ENCODE peak calls at places on chromosomes 11 and 22, in ten cellular contexts. G is kidney, Y is AG09309, V is NT2/D1, N is breast epithelium, O is fibroblast of villous mesenchyme, I is astrocyte of the cerebellum, W is HCT116, J is mesendoderm, C is Peyer's patch. L is an unnamed sample.

GRCh38 chr11:720642-721346 is 14.8 kb downstream of the EPS8L2 start:
- DNase-seq in J (peak; percentile 77), C (peak; percentile 77), V (no peak), O (peak; percentile 53), Y (no peak), I (no peak), W (no peak), N (no peak), G (no peak), L (no peak)

GRCh38 chr11:120279490-120279889 is 39.5 kb downstream of the POU2F3 start:
- DNase-seq in N (peak; percentile 63), W (no peak), G (no peak), Y (no peak), C (no peak), I (no peak), O (no peak), V (no peak), J (no peak), L (no peak)

GRCh38 chr11:83044958-83045712 is 26.6 kb downstream of the RAB30 start:
- DNase-seq in G (no peak), O (peak; percentile 87), C (no peak), I (no peak), N (no peak), J (no peak), Y (peak; percentile 46), W (no peak), V (no peak), L (no peak)

GRCh38 chr22:19710020-19710768 is 4.1 kb upstream of the SEPTIN5 start:
- DNase-seq in N (no peak), C (no peak), O (no peak), I (no peak), V (no peak), Y (no peak), G (peak; percentile 62), J (no peak), W (no peak), L (no peak)

GRCh38 chr11:125947419-125948277 is 1.8 kb downstream of the VSIG10L2 start:
- DNase-seq in V (no peak), O (no peak), I (no peak), W (no peak), J (no peak), C (no peak), N (no peak), Y (no peak), G (no peak), L (no peak)

GRCh38 chr11:69716099-69716498 is 12.3 kb upstream of the FGF19 start:
- DNase-seq in Y (no peak), W (no peak), J (no peak), N (no peak), V (no peak), C (no peak), G (no peak), O (no peak), I (no peak), L (no peak)

GRCh38 chr11:34147581-34147980 is 42.2 kb downstream of the NAT10 start:
- DNase-seq in C (no peak), O (no peak), V (no peak), I (no peak), N (peak; percentile 33), W (no peak), G (peak; percentile 17), J (no peak), Y (no peak), L (no peak)

GRCh38 chr22:19787849-19788141 is 27.2 kb downstream of the TBX1 start:
- DNase-seq in J (peak; percentile 11), V (no peak), Y (no peak), C (no peak), N (no peak), I (no peak), W (no peak), G (peak; percentile 50), O (no peak), L (no peak)

GRCh38 chr22:17569971-17570511 is 6.7 kb downstream of the SLC25A18 start:
- DNase-seq in Y (no peak), I (no peak), J (peak; percentile 63), G (peak; percentile 82), O (peak; percentile 38), C (no peak), W (no peak), N (no peak), V (no peak), L (no peak)

GRCh38 chr22:25360891-25361645 is 141.6 kb downstream of the CRYBB2 start:
- DNase-seq in O (no peak), J (no peak), G (peak; percentile 45), I (no peak), C (peak; percentile 39), W (no peak), Y (no peak), V (no peak), N (no peak), L (no peak)

GRCh38 chr22:50699001-50699753 is 26.6 kb downstream of the SHANK3 start:
- DNase-seq in V (no peak), J (no peak), N (no peak), C (peak; percentile 36), I (no peak), W (no peak), G (peak; percentile 48), Y (no peak), O (no peak), L (no peak)

GRCh38 chr22:26615149-26615548 is 2.7 kb downstream of the CRYBB1 start:
- DNase-seq in G (no peak), N (no peak), V (no peak), O (no peak), Y (no peak), J (no peak), C (no peak), I (no peak), W (no peak), L (no peak)

GRCh38 chr11:84234011-84234410 is 947.8 kb upstream of the CCDC90B start:
- DNase-seq in N (no peak), O (no peak), G (no peak), Y (no peak), J (no peak), I (no peak), W (no peak), C (no peak), V (no peak), L (no peak)

GRCh38 chr11:84227970-84228369 is 941.8 kb upstream of the CCDC90B start:
- DNase-seq in C (no peak), W (no peak), J (no peak), O (no peak), I (no peak), G (no peak), Y (no peak), V (no peak), N (no peak), L (no peak)

GRCh38 chr11:84234462-84235202 is 948.5 kb upstream of the CCDC90B start:
- DNase-seq in V (peak; percentile 27), G (no peak), Y (no peak), O (no peak), N (no peak), I (no peak), J (peak; percentile 79), W (no peak), C (no peak), L (no peak)

GRCh38 chr11:84236436-84236835 is 950.3 kb upstream of the CCDC90B start:
- DNase-seq in J (no peak), Y (no peak), O (no peak), N (no peak), V (no peak), G (no peak), C (no peak), W (no peak), I (no peak), L (no peak)

DNA sequence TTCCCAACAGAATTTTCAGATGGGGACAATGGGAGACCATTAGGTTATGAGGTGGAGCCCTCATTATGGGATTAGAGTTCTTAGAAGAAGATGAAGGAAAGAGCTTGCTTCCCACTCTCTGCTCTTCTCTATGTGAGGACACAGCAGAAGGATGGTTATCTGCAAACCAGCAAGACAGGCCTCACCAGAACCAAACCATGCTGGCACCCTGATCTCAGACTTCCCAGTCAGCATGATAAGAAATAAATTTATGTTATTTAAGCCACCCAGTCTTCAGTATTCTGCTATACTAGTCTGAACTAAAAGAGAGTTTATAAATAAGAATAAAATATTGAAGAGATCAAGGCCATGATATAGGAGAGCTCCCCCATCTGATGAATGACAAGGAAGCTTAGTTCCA is 946.3 kb upstream of the CCDC90B start:
- DNase-seq in G (no peak), N (no peak), W (no peak), V (no peak), I (no peak), O (no peak), C (no peak), J (no peak), Y (no peak), L (no peak)
- H3K4me3 ChIP-seq in G (no peak overlapping the region), N (no peak overlapping the region), W (no peak overlapping the region), V (no peak overlapping the region), I (no peak overlapping the region), O (no peak overlapping the region), C (no peak overlapping the region), J (no peak overlapping the region), Y (no peak overlapping the region), L (no peak overlapping the region)

DNA sequence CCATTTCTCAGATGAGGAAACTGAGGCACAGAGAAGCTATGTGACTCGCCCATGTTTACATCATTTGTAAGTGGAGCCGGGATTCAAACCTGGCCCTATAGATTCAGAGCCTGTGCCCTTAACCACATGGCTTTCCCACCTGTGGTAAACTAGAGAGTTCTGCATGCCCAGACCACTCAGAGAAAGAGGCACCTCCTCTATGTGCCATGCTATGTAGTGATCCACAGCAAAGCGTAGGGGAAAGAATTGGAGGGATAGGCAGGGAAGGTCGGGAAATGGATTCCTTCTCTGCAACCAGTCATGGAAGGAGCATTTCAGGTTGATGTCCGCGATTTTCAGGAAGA is 15.4 kb upstream of the POU2AF2 start:
- DNase-seq in V (no peak), G (no peak), O (no peak), I (no peak), N (no peak), Y (no peak), W (no peak), J (no peak), C (no peak), L (no peak)
- H3K4me3 ChIP-seq in V (no peak overlapping the region), G (peak overlapping the region; percentile 95), O (peak overlapping the region; percentile 65), I (no peak overlapping the region), N (peak overlapping the region; percentile 51), Y (no peak overlapping the region), W (peak overlapping the region; percentile 63), J (no peak overlapping the region), C (no peak overlapping the region), L (no peak overlapping the region)

GRCh38 chr11:12678991-12679390 is 4.8 kb downstream of the TEAD1 start:
- DNase-seq in O (no peak), G (no peak), N (no peak), I (no peak), Y (no peak), W (no peak), V (no peak), J (no peak), C (no peak), L (no peak)
- H3K4me3 ChIP-seq in O (peak overlapping the region; percentile 85), G (peak overlapping the region; percentile 22), N (no peak overlapping the region), I (peak overlapping the region; percentile 65), Y (peak overlapping the region; percentile 7), W (no peak overlapping the region), V (no peak overlapping the region), J (no peak overlapping the region), C (no peak overlapping the region), L (no peak overlapping the region)

DNA sequence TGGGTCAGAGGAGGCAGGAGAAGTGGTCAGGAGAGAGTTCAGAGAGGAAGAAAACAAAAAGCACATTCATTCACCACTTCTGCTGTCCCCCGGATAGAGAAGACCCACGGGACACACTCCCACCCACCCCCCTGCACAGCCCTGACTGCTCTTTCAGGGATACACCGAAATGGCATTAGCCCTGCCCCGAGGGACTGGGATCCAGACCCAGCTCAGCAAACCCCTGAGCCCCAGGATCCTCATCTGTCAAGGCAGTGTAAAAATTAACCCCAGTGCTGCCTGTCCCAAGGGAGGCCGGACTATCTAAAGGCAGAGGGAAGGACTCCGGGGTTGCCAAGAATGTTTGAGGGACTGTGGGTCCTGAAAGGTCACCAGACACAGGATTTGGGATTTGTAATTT is 31.2 kb downstream of the TPBGL start:
- DNase-seq in W (no peak), V (no peak), O (no peak), Y (no peak), N (peak; percentile 12), I (no peak), J (no peak), C (no peak), G (peak; percentile 15), L (no peak)
- H3K4me3 ChIP-seq in W (no peak overlapping the region), V (no peak overlapping the region), O (no peak overlapping the region), Y (no peak overlapping the region), N (no peak overlapping the region), I (no peak overlapping the region), J (no peak overlapping the region), C (no peak overlapping the region), G (no peak overlapping the region), L (no peak overlapping the region)

L was measured in retinal pigment epithelial cell.